ENCODE peak calls at places on chromosomes 3 and 15, in nine cellular contexts. H, S, U, W, Y, T, R, G and M are unnamed samples.

GRCh38 chr3:158384019-158384418 is 187.0 kb upstream of the MLF1 start:
- DNase-seq in H (no peak), S (no peak), U (no peak), W (no peak), Y (no peak), T (no peak), R (no peak), G (no peak), M (no peak)

GRCh38 chr3:192481638-192482037 is 245.7 kb downstream of the FGF12 start:
- DNase-seq in H (no peak), S (no peak), U (no peak), W (no peak), Y (no peak), T (peak), R (no peak), G (no peak), M (no peak)

GRCh38 chr3:14358426-14359211 is 43.8 kb upstream of the SLC6A6 start:
- DNase-seq in H (no peak), S (no peak), U (peak), W (peak), Y (peak), T (no peak), R (peak), G (no peak), M (no peak)

GRCh38 chr15:59565299-59565698 is 46.3 kb upstream of the GCNT3 start:
- DNase-seq in H (no peak), S (no peak), U (no peak), W (no peak), Y (no peak), T (no peak), R (no peak), G (no peak), M (no peak)

GRCh38 chr3:122794779-122795673 is at the start of gene SLC49A4:
- DNase-seq in H (peak), S (peak), U (peak), W (peak), Y (peak), T (peak), R (peak), G (peak), M (peak)

GRCh38 chr3:124882749-124883148 is 4.4 kb downstream of the ITGB5 start:
- DNase-seq in H (no peak), S (no peak), U (no peak), W (no peak), Y (no peak), T (no peak), R (no peak), G (no peak), M (no peak)

GRCh38 chr15:40941528-40942336 is 11.5 kb upstream of the CHAC1 start:
- DNase-seq in H (peak), S (no peak), U (peak), W (peak), Y (peak), T (peak), R (peak), G (peak), M (peak)

GRCh38 chr15:100873029-100873677 is 6.5 kb upstream of the ALDH1A3 start:
- DNase-seq in H (peak), S (peak), U (peak), W (peak), Y (peak), T (peak), R (peak), G (peak), M (peak)

GRCh38 chr3:112671930-112672715 is 31.2 kb upstream of the CCDC80 start:
- DNase-seq in H (no peak), S (no peak), U (no peak), W (no peak), Y (no peak), T (peak), R (no peak), G (no peak), M (no peak)

GRCh38 chr3:171833775-171834460 is 9.2 kb upstream of the TMEM212 start:
- DNase-seq in H (no peak), S (no peak), U (no peak), W (no peak), Y (no peak), T (peak), R (no peak), G (no peak), M (no peak)

GRCh38 chr3:45441570-45442313 is 53.4 kb downstream of the LARS2 start:
- DNase-seq in H (no peak), S (no peak), U (no peak), W (no peak), Y (no peak), T (peak), R (no peak), G (no peak), M (no peak)

GRCh38 chr3:192422998-192423349 is 304.4 kb downstream of the FGF12 start:
- DNase-seq in H (no peak), S (no peak), U (no peak), W (no peak), Y (no peak), T (peak), R (no peak), G (no peak), M (no peak)

GRCh38 chr15:33866101-33866737 is 102.1 kb upstream of the CHRM5 start:
- DNase-seq in H (no peak), S (no peak), U (no peak), W (no peak), Y (no peak), T (peak), R (no peak), G (no peak), M (no peak)

GRCh38 chr3:151281671-151282334 is 3.5 kb upstream of the P2RY14 start:
- DNase-seq in H (no peak), S (no peak), U (no peak), W (no peak), Y (no peak), T (no peak), R (no peak), G (no peak), M (no peak)

GRCh38 chr3:144270100-144270499 is 298.5 kb downstream of the DIPK2A start:
- DNase-seq in H (no peak), S (no peak), U (no peak), W (peak), Y (no peak), T (no peak), R (no peak), G (no peak), M (peak)

GRCh38 chr3:144264350-144264749 is 292.7 kb downstream of the DIPK2A start:
- DNase-seq in H (no peak), S (no peak), U (no peak), W (no peak), Y (no peak), T (no peak), R (no peak), G (no peak), M (no peak)

GRCh38 chr3:144265527-144266100 is 294.0 kb downstream of the DIPK2A start:
- DNase-seq in H (no peak), S (no peak), U (no peak), W (no peak), Y (no peak), T (peak), R (no peak), G (no peak), M (no peak)

GRCh38 chr3:144259267-144259666 is 287.6 kb downstream of the DIPK2A start:
- DNase-seq in H (no peak), S (no peak), U (no peak), W (no peak), Y (no peak), T (no peak), R (no peak), G (no peak), M (no peak)

GRCh38 chr3:144264805-144265204 is 293.2 kb downstream of the DIPK2A start:
- DNase-seq in H (no peak), S (no peak), U (no peak), W (no peak), Y (no peak), T (no peak), R (no peak), G (no peak), M (no peak)
- TF ChIP-seq POLR2A in H (no peak), S (no peak), U (no peak), W (no peak), Y (no peak), T (no peak), R (no peak), G (no peak), M (no peak)

DNA sequence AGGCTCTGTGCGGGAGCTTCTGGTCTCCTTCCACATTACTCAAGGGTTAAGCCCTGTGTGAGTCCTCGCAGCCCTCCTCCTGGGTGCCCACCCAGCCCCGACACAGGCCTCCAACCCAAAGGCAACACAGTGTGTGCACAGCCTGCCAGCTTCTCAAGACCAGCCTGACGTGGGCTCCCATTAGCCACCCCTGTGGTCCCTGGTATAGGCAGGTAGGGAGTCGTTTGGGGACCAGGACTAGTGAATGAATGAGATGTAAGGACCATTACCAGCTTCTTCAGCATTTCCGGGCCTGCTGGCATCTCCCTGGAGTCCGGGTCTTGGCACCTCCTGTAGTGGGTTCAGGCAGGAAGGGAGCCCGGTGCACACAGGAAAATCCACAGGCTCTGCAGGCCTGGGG is 20.2 kb upstream of the PLXNA1 start:
- DNase-seq in H (no peak), S (no peak), U (no peak), W (no peak), Y (no peak), T (no peak), R (peak), G (no peak), M (no peak)
- H3K27ac ChIP-seq in H (no peak), S (no peak), U (no peak), W (no peak), Y (no peak), T (no peak), R (no peak), G (no peak), M (peak)

GRCh38 chr3:61560452-61561373 is 658 bp upstream of the PTPRG start:
- DNase-seq in H (peak), S (peak), U (peak), W (peak), Y (peak), T (peak), R (peak), G (no peak), M (peak)
- TF ChIP-seq POLR2A in H (no peak), S (peak), U (no peak), W (peak), Y (no peak), T (no peak), R (no peak), G (no peak), M (no peak)

GRCh38 chr3:72440491-72440890 is 407.8 kb downstream of the SHQ1 start:
- DNase-seq in H (no peak), S (no peak), U (no peak), W (no peak), Y (no peak), T (no peak), R (no peak), G (no peak), M (no peak)
- H3K27ac ChIP-seq in H (no peak), S (no peak), U (no peak), W (no peak), Y (no peak), T (no peak), R (no peak), G (no peak), M (no peak)

GRCh38 chr3:31010491-31010890 is 116.0 kb upstream of the GADL1 start:
- DNase-seq in H (no peak), S (no peak), U (no peak), W (no peak), Y (no peak), T (peak), R (no peak), G (no peak), M (no peak)

GRCh38 chr3:31004025-31004678 is 109.7 kb upstream of the GADL1 start:
- DNase-seq in H (no peak), S (no peak), U (no peak), W (no peak), Y (no peak), T (peak), R (no peak), G (no peak), M (no peak)

GRCh38 chr3:31011383-31011782 is 116.9 kb upstream of the GADL1 start:
- DNase-seq in H (no peak), S (no peak), U (no peak), W (no peak), Y (no peak), T (no peak), R (peak), G (no peak), M (no peak)

GRCh38 chr3:31009881-31010280 is 115.4 kb upstream of the GADL1 start:
- DNase-seq in H (no peak), S (no peak), U (no peak), W (no peak), Y (no peak), T (no peak), R (no peak), G (no peak), M (no peak)

GRCh38 chr3:31008986-31009385 is 114.5 kb upstream of the GADL1 start:
- DNase-seq in H (no peak), S (no peak), U (no peak), W (no peak), Y (no peak), T (no peak), R (no peak), G (no peak), M (no peak)
- TF ChIP-seq POLR2A in H (no peak), S (no peak), U (no peak), W (no peak), Y (no peak), T (no peak), R (no peak), G (no peak), M (no peak)

GRCh38 chr3:179063945-179064560 is 7.6 kb downstream of the ZMAT3 start:
- DNase-seq in H (peak), S (no peak), U (no peak), W (no peak), Y (no peak), T (no peak), R (no peak), G (no peak), M (no peak)
- H3K27ac ChIP-seq in H (no peak), S (no peak), U (no peak), W (no peak), Y (no peak), T (no peak), R (no peak), G (no peak), M (no peak)